ENCODE peak calls at places on chromosomes 12 and 14, in eight cellular contexts. K, L, A, G, F, Y, E and W are unnamed samples.

GRCh38 chr12:47838286-47838931 is 18.7 kb upstream of the HDAC7 start:
- DNase-seq in F (no peak), G (peak; percentile 41), K (no peak), E (peak; percentile 49), A (no peak), Y (no peak), L (no peak), W (no peak)

GRCh38 chr12:65823481-65824313 is 586 bp upstream of the HMGA2 start:
- DNase-seq in E (no peak), A (peak; percentile 68), L (no peak), G (peak; percentile 58), Y (peak; percentile 77), K (peak; percentile 32), F (no peak), W (peak; percentile 77)

GRCh38 chr14:55071870-55072640 is 20.6 kb downstream of the MAPK1IP1L start:
- DNase-seq in L (no peak), F (no peak), A (no peak), G (peak; percentile 94), E (no peak), Y (no peak), K (no peak), W (no peak)

GRCh38 chr14:32256606-32257005 is 53.5 kb upstream of the RNU6-8 start:
- DNase-seq in L (no peak), G (peak; percentile 49), E (no peak), Y (no peak), K (no peak), F (no peak), A (no peak), W (no peak)

GRCh38 chr12:3035815-3036702 is 41.1 kb upstream of the TSPAN9 start:
- DNase-seq in E (no peak), F (no peak), G (peak; percentile 21), K (no peak), A (no peak), L (no peak), Y (no peak), W (peak; percentile 23)

GRCh38 chr12:33724867-33725266 is 285.2 kb upstream of the SYT10 start:
- DNase-seq in K (no peak), L (no peak), A (no peak), G (no peak), E (no peak), F (no peak), Y (no peak), W (no peak)

GRCh38 chr12:52007158-52007921 is 594 bp downstream of the TAMALIN start:
- DNase-seq in K (peak; percentile 68), Y (no peak), A (peak; percentile 83), L (no peak), E (peak; percentile 65), F (peak; percentile 30), G (no peak), W (peak; percentile 91)

GRCh38 chr12:10151621-10152020 is 20.3 kb downstream of the OLR1 start:
- DNase-seq in G (no peak), K (no peak), Y (no peak), L (no peak), F (no peak), E (no peak), A (no peak), W (no peak)

GRCh38 chr14:54737132-54737711 is 165.4 kb downstream of the GCH1 start:
- DNase-seq in F (no peak), A (no peak), L (no peak), K (no peak), G (peak; percentile 82), Y (no peak), E (no peak), W (no peak)

GRCh38 chr12:6830286-6830892 is 2.2 kb downstream of the P3H3 start:
- DNase-seq in A (no peak), L (no peak), E (no peak), K (no peak), Y (no peak), G (no peak), F (no peak), W (peak; percentile 69)

GRCh38 chr14:101473045-101473729 is 88.1 kb upstream of the DIO3 start:
- DNase-seq in F (no peak), K (peak; percentile 22), A (peak; percentile 14), L (peak; percentile 31), Y (no peak), G (no peak), E (peak; percentile 13), W (no peak)

GRCh38 chr12:67772276-67773169 is 124.0 kb downstream of the DYRK2 start:
- DNase-seq in L (no peak), K (no peak), G (peak; percentile 76), E (no peak), A (no peak), Y (no peak), F (no peak), W (no peak)

GRCh38 chr12:5085896-5086295 is 42.2 kb downstream of the KCNA5 start:
- DNase-seq in G (peak; percentile 97), F (no peak), K (no peak), E (no peak), A (no peak), Y (no peak), L (no peak), W (no peak)

GRCh38 chr12:123660328-123660727 is 10.6 kb upstream of the TCTN2 start:
- DNase-seq in E (no peak), F (no peak), A (no peak), Y (no peak), G (peak; percentile 85), L (no peak), K (no peak), W (no peak)

GRCh38 chr12:38386238-38386985 is 69.8 kb downstream of the ALG10B start:
- DNase-seq in Y (no peak), E (no peak), A (no peak), K (no peak), F (no peak), L (no peak), G (no peak), W (no peak)

GRCh38 chr14:72801381-72801812 is 92.5 kb downstream of the DPF3 start:
- DNase-seq in K (no peak), E (no peak), L (no peak), G (peak; percentile 99), F (no peak), Y (no peak), A (no peak), W (no peak)

GRCh38 chr14:72800296-72800695 is 93.6 kb downstream of the DPF3 start:
- DNase-seq in Y (no peak), K (no peak), A (no peak), G (no peak), E (no peak), L (no peak), F (no peak), W (no peak)

GRCh38 chr14:72802588-72802946 is 91.3 kb downstream of the DPF3 start:
- DNase-seq in G (peak; percentile 57), E (no peak), A (no peak), F (no peak), L (no peak), Y (no peak), K (no peak), W (no peak)

GRCh38 chr14:72801841-72802587 is 91.9 kb downstream of the DPF3 start:
- DNase-seq in F (no peak), G (peak; percentile 31), L (no peak), Y (no peak), A (no peak), E (no peak), K (no peak), W (no peak)

GRCh38 chr14:72800848-72801370 is 93.0 kb downstream of the DPF3 start:
- DNase-seq in Y (no peak), L (no peak), K (no peak), E (no peak), G (no peak), A (no peak), F (no peak), W (no peak)
- H3K4me1 ChIP-seq in Y (no peaks in the 10 kb centered on the region), L (no peaks in the 10 kb centered on the region), K (no peaks in the 10 kb centered on the region), E (no peaks in the 10 kb centered on the region), G (peaks cover 23% of the 10 kb centered on the region), A (no peaks in the 10 kb centered on the region), F (no peaks in the 10 kb centered on the region), W (no peaks in the 10 kb centered on the region)

GRCh38 chr12:41566703-41567102 is 378.6 kb downstream of the PDZRN4 start:
- DNase-seq in Y (no peak), F (no peak), G (no peak), L (no peak), K (no peak), E (no peak), A (no peak), W (no peak)

GRCh38 chr12:41563044-41563443 is 374.9 kb downstream of the PDZRN4 start:
- DNase-seq in L (no peak), E (no peak), Y (no peak), K (no peak), F (no peak), G (no peak), A (no peak), W (no peak)

DNA sequence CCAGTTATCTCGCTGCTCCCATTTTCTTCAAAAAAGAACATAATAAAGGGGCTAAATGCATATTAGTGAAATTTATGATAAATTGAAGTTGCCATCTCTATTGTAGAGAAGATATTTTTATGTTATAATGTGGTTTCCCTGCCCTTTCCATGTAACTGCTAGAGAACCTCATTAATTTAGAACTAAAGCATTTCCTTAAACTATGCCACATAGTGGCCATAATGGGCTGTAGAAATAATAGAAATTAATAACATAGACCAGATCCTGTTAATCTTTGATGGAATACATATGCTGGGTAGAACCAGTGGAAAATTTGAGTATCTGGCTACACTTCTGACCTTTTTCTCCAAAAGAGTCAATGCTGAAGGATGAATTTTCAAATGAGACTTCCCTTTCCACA is 376.7 kb downstream of the PDZRN4 start:
- DNase-seq in F (no peak), L (no peak), A (no peak), K (no peak), Y (no peak), G (no peak), E (no peak), W (no peak)
- TF ChIP-seq CTCF in F (no peak), L (no peak), A (no peak), K (no peak), Y (no peak), G (no peak), E (no peak), W (no peak)

DNA sequence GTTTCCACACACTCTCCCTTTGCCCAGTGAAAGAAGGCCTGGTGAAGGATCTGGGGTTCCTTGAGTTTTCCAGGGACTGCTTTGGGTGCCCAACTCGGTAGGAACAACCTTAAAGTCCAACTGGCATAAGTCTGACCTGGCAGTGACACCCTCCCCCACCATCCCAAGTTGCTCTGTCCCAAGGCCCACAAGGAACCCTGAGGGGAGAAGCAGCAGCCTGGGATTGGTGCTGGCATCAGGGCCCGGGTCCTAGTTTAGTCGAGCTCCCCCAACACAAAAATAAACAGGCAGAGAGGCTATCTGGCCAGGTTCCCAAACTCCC is 1.6 kb downstream of the KMT2D start:
- DNase-seq in L (no peak), K (no peak), Y (no peak), G (no peak), A (no peak), E (no peak), F (no peak), W (no peak)
- H3K4me1 ChIP-seq in L (peaks cover 32% of the 10 kb centered on the region), K (peaks cover 24% of the 10 kb centered on the region), Y (peaks cover 22% of the 10 kb centered on the region), G (peaks cover 7% of the 10 kb centered on the region), A (peaks cover 44% of the 10 kb centered on the region), E (no peaks in the 10 kb centered on the region), F (peaks cover 53% of the 10 kb centered on the region), W (peaks cover 28% of the 10 kb centered on the region)

GRCh38 chr12:73185403-73185802 is 913.2 kb downstream of the TRHDE start:
- DNase-seq in E (no peak), G (no peak), A (no peak), K (no peak), Y (no peak), F (no peak), L (no peak), W (no peak)

GRCh38 chr12:73186272-73186671 is 914.1 kb downstream of the TRHDE start:
- DNase-seq in G (no peak), F (no peak), A (no peak), E (no peak), L (no peak), Y (no peak), K (no peak), W (no peak)

GRCh38 chr12:73187765-73188164 is 915.6 kb downstream of the TRHDE start:
- DNase-seq in G (no peak), K (no peak), A (no peak), E (no peak), L (no peak), F (no peak), Y (no peak), W (no peak)
- TF ChIP-seq CTCF in G (no peak), K (no peak), A (no peak), E (no peak), L (no peak), F (no peak), Y (no peak), W (no peak)